ENCODE peak calls at places on chromosomes 7 and 10, in four cellular contexts. One of them, this sample, is unnamed.

GRCh38 chr10:12050528-12050927 is 7.9 kb upstream of the UPF2 start:
- DNase-seq in heart right ventricle: no peak
- DNase-seq in uterus: no peak
- DNase-seq in fibroblast of lung: peak
- DNase-seq in this sample: no peak

GRCh38 chr7:120654241-120654640 is 203.7 kb downstream of the TSPAN12 start:
- DNase-seq in uterus: no peak
- DNase-seq in fibroblast of lung: no peak
- DNase-seq in heart right ventricle: no peak
- DNase-seq in this sample: no peak

GRCh38 chr10:88270871-88271713 is 312.0 kb downstream of the RNLS start:
- DNase-seq in uterus: no peak
- DNase-seq in fibroblast of lung: peak
- DNase-seq in heart right ventricle: peak
- DNase-seq in this sample: no peak

GRCh38 chr7:36440880-36441279 is 51.2 kb downstream of the ANLN start:
- DNase-seq in heart right ventricle: no peak
- DNase-seq in uterus: no peak
- DNase-seq in fibroblast of lung: peak
- DNase-seq in this sample: no peak

GRCh38 chr10:96673318-96674099 is 46.8 kb downstream of the PIK3AP1 start:
- DNase-seq in fibroblast of lung: peak
- DNase-seq in uterus: peak
- DNase-seq in heart right ventricle: no peak
- DNase-seq in this sample: no peak

GRCh38 chr7:38054199-38054598 is 123.8 kb upstream of the STARD3NL start:
- DNase-seq in heart right ventricle: no peak
- DNase-seq in uterus: no peak
- DNase-seq in fibroblast of lung: no peak
- DNase-seq in this sample: no peak

GRCh38 chr10:89555688-89556445 is 20.5 kb upstream of the SLC16A12 start:
- DNase-seq in heart right ventricle: no peak
- DNase-seq in fibroblast of lung: peak
- DNase-seq in uterus: no peak
- DNase-seq in this sample: no peak

GRCh38 chr10:119325131-119325530 is 117.8 kb downstream of the GRK5 start:
- DNase-seq in fibroblast of lung: no peak
- DNase-seq in uterus: no peak
- DNase-seq in heart right ventricle: no peak
- DNase-seq in this sample: no peak

GRCh38 chr7:9082203-9082602 is 648.8 kb downstream of the NXPH1 start:
- DNase-seq in heart right ventricle: no peak
- DNase-seq in fibroblast of lung: no peak
- DNase-seq in uterus: no peak
- DNase-seq in this sample: no peak

GRCh38 chr10:64368298-64368697 is 847.1 kb downstream of the REEP3 start:
- DNase-seq in fibroblast of lung: no peak
- DNase-seq in uterus: no peak
- DNase-seq in heart right ventricle: no peak
- DNase-seq in this sample: no peak

GRCh38 chr7:103447073-103447960 is 1.3 kb upstream of the SLC26A5 start:
- DNase-seq in uterus: no peak
- DNase-seq in heart right ventricle: no peak
- DNase-seq in fibroblast of lung: peak
- DNase-seq in this sample: peak
- TF ChIP-seq CTCF in uterus: no peak
- TF ChIP-seq CTCF in heart right ventricle: peak
- TF ChIP-seq CTCF in fibroblast of lung: peak
- TF ChIP-seq CTCF in this sample: peak

DNA sequence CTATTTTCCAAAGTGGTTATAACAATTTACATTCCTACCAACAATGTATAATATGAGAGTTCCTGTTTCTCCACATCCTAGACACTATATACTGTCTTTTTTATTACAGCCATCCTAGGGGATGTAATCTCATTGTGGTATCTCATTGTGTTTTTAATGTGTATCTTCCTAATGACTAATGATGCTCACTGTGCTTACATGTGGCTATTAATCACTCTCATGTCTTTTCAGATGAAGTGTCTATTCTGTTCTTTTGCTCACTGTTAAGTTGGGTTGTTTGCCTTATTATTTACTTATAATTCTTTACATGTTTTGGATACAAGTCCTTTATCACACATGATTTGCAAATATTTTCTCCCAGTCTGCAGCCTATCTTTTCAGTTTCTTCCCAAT is 71.8 kb downstream of the ZNF438 start:
- DNase-seq in fibroblast of lung: no peak
- DNase-seq in heart right ventricle: no peak
- DNase-seq in uterus: no peak
- DNase-seq in this sample: no peak
- H3K4me3 ChIP-seq in fibroblast of lung: no peak
- H3K4me3 ChIP-seq in heart right ventricle: no peak
- H3K4me3 ChIP-seq in uterus: no peak
- H3K4me3 ChIP-seq in this sample: no peak

GRCh38 chr7:128788446-128789412 is 3.0 kb upstream of the CCDC136 start:
- DNase-seq in heart right ventricle: no peak
- DNase-seq in fibroblast of lung: no peak
- DNase-seq in uterus: no peak
- DNase-seq in this sample: no peak
- TF ChIP-seq CTCF in heart right ventricle: no peak
- TF ChIP-seq CTCF in fibroblast of lung: no peak
- TF ChIP-seq CTCF in uterus: no peak
- TF ChIP-seq CTCF in this sample: no peak

GRCh38 chr7:157405914-157406810 is 69.4 kb downstream of the DNAJB6 start:
- DNase-seq in uterus: no peak
- DNase-seq in fibroblast of lung: no peak
- DNase-seq in heart right ventricle: peak
- DNase-seq in this sample: no peak

GRCh38 chr7:157402911-157403534 is 66.2 kb downstream of the DNAJB6 start:
- DNase-seq in uterus: no peak
- DNase-seq in fibroblast of lung: no peak
- DNase-seq in heart right ventricle: no peak
- DNase-seq in this sample: no peak

GRCh38 chr7:157405501-157405900 is 68.7 kb downstream of the DNAJB6 start:
- DNase-seq in heart right ventricle: no peak
- DNase-seq in fibroblast of lung: no peak
- DNase-seq in uterus: no peak
- DNase-seq in this sample: no peak

GRCh38 chr7:157404002-157404401 is 67.2 kb downstream of the DNAJB6 start:
- DNase-seq in heart right ventricle: no peak
- DNase-seq in fibroblast of lung: no peak
- DNase-seq in uterus: no peak
- DNase-seq in this sample: no peak

DNA sequence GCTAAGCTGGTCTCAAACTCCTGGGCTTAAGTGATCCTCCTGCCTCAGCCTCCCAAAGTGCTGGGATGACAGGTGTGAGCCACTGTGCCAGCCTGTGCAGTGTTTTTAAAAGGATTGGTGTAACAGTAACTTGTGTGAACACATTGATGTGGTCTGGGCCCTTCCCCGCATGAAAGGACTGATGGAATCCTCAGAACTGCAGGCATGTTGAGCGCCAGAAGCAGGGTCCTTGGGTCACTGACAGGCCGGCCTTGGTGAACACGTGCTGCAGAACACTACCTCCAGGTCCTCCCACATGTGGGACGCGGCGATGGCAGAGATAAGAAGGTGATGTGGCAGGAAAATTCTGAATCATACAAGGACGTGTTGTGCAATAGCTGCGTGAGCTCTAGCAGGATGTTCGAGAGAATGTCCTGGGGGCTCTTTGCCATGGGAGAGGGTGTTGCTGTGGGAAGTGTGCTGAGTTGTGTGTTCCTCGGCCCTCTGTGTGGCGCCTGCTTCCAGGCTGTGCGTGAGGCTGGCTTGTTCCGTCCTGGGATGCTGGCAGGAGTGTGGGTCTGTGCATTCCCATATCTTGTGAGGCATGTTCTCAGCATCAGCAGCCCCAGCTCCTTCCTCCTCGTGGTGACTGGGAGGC is 68.2 kb downstream of the DNAJB6 start:
- DNase-seq in uterus: peak
- DNase-seq in fibroblast of lung: peak
- DNase-seq in heart right ventricle: no peak
- DNase-seq in this sample: peak
- H3K4me3 ChIP-seq in uterus: no peak
- H3K4me3 ChIP-seq in fibroblast of lung: no peak
- H3K4me3 ChIP-seq in heart right ventricle: no peak
- H3K4me3 ChIP-seq in this sample: no peak

GRCh38 chr7:22109761-22110160 is 164.1 kb upstream of the CDCA7L start:
- DNase-seq in uterus: no peak
- DNase-seq in heart right ventricle: no peak
- DNase-seq in fibroblast of lung: peak
- DNase-seq in this sample: peak
- TF ChIP-seq CTCF in uterus: no peak
- TF ChIP-seq CTCF in heart right ventricle: no peak
- TF ChIP-seq CTCF in fibroblast of lung: peak
- TF ChIP-seq CTCF in this sample: peak

GRCh38 chr7:105769951-105770628 is 106.3 kb downstream of the ATXN7L1 start:
- DNase-seq in fibroblast of lung: no peak
- DNase-seq in uterus: no peak
- DNase-seq in heart right ventricle: no peak
- DNase-seq in this sample: no peak
- H3K4me3 ChIP-seq in fibroblast of lung: no peak
- H3K4me3 ChIP-seq in uterus: no peak
- H3K4me3 ChIP-seq in heart right ventricle: no peak
- H3K4me3 ChIP-seq in this sample: no peak

GRCh38 chr7:69764681-69765080 is 166.4 kb downstream of the AUTS2 start:
- DNase-seq in heart right ventricle: no peak
- DNase-seq in uterus: no peak
- DNase-seq in fibroblast of lung: no peak
- DNase-seq in this sample: no peak
- TF ChIP-seq CTCF in heart right ventricle: no peak
- TF ChIP-seq CTCF in uterus: no peak
- TF ChIP-seq CTCF in fibroblast of lung: no peak
- TF ChIP-seq CTCF in this sample: no peak

GRCh38 chr10:21832751-21833150 is 170.8 kb downstream of the DNAJC1 start:
- DNase-seq in uterus: no peak
- DNase-seq in fibroblast of lung: no peak
- DNase-seq in heart right ventricle: no peak
- DNase-seq in this sample: no peak
- H3K4me3 ChIP-seq in uterus: no peak
- H3K4me3 ChIP-seq in fibroblast of lung: no peak
- H3K4me3 ChIP-seq in heart right ventricle: no peak
- H3K4me3 ChIP-seq in this sample: no peak

GRCh38 chr10:72756674-72757385 is 64.9 kb downstream of the MCU start:
- DNase-seq in fibroblast of lung: peak
- DNase-seq in heart right ventricle: no peak
- DNase-seq in uterus: no peak
- DNase-seq in this sample: no peak

GRCh38 chr10:72757712-72758111 is 65.8 kb downstream of the MCU start:
- DNase-seq in uterus: no peak
- DNase-seq in fibroblast of lung: no peak
- DNase-seq in heart right ventricle: no peak
- DNase-seq in this sample: no peak

GRCh38 chr10:72759584-72759983 is 67.6 kb downstream of the MCU start:
- DNase-seq in uterus: no peak
- DNase-seq in heart right ventricle: no peak
- DNase-seq in fibroblast of lung: no peak
- DNase-seq in this sample: no peak

GRCh38 chr10:72754275-72755032 is 62.5 kb downstream of the MCU start:
- DNase-seq in heart right ventricle: no peak
- DNase-seq in uterus: no peak
- DNase-seq in fibroblast of lung: no peak
- DNase-seq in this sample: no peak

GRCh38 chr10:72753760-72754231 is 61.9 kb downstream of the MCU start:
- DNase-seq in uterus: no peak
- DNase-seq in heart right ventricle: no peak
- DNase-seq in fibroblast of lung: no peak
- DNase-seq in this sample: no peak
- TF ChIP-seq CTCF in uterus: no peak
- TF ChIP-seq CTCF in heart right ventricle: no peak
- TF ChIP-seq CTCF in fibroblast of lung: no peak
- TF ChIP-seq CTCF in this sample: no peak

DNA sequence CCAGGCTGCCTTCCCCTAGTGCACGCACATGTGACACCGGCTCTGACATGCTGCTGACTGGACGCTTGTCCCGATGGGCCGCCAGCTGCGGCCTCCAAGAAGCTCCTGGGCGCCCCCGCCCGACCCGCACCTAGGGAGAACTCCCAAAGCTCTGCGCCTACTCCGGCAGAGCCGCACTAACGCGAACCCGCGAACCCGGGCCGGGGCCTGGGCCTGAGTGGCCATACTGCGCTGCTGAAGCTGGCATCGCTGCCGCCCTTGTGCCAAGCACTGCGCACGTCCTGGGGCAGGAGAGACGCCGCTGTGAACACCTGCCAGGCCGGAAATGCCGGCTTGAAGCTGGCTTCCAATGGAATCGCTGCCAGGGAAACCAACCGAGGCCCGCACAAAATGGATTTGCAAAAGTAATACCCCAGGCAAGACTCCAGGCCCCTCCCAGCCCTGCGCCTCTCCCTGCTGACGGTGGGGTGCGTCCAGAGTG is 85.1 kb downstream of the WASHC2A start:
- DNase-seq in heart right ventricle: peak
- DNase-seq in fibroblast of lung: no peak
- DNase-seq in uterus: no peak
- DNase-seq in this sample: no peak
- H3K4me3 ChIP-seq in heart right ventricle: peak
- H3K4me3 ChIP-seq in fibroblast of lung: no peak
- H3K4me3 ChIP-seq in uterus: no peak
- H3K4me3 ChIP-seq in this sample: no peak